ENCODE peak calls at places on chromosome 7, in ten cellular contexts. H is GM20000; J is stomach; S is activated CD8-positive, alpha-beta memory T cell treated with anti-CD3 and anti-CD28 coated beads, Interleukin-2, amount 50 U/mL, for 4 hours; Q is T-helper 9 cell; T is body of pancreas; U is NCI-H2081; V is endothelial cell; G is RCC 7860; X is amniotic stem cell. N is an unnamed sample.

GRCh38 chr7:636396-636795 is 90.1 kb upstream of the DNAAF5 start:
- DNase-seq in V (peak; percentile 42), H (peak; percentile 56), T (peak; percentile 41), G (no peak), U (no peak), J (peak; percentile 59), S (peak; percentile 55), X (peak; percentile 1), Q (peak; percentile 39), N (no peak)

GRCh38 chr7:114128880-114129279 is 210.1 kb upstream of the PPP1R3A start:
- DNase-seq in S (no peak), T (no peak), G (no peak), Q (no peak), X (no peak), J (no peak), U (no peak), H (no peak), V (no peak), N (no peak)

GRCh38 chr7:44155191-44156185 is 14.4 kb upstream of the MYL7 start:
- DNase-seq in H (no peak), S (no peak), Q (no peak), X (no peak), G (no peak), V (no peak), J (no peak), U (no peak), T (peak; percentile 43), N (no peak)

GRCh38 chr7:142104550-142105527 is 6.7 kb upstream of the MGAM2 start:
- DNase-seq in Q (no peak), G (no peak), J (peak; percentile 37), T (peak; percentile 59), H (no peak), S (no peak), X (no peak), V (no peak), U (no peak), N (no peak)

GRCh38 chr7:30925913-30926312 is 14.3 kb downstream of the AQP1 start:
- DNase-seq in H (no peak), G (no peak), J (peak; percentile 15), V (peak; percentile 0), X (no peak), U (no peak), S (no peak), T (peak; percentile 1), Q (no peak), N (no peak)

GRCh38 chr7:5557920-5558401 is 134.3 kb upstream of the TNRC18 start:
- DNase-seq in S (no peak), U (no peak), Q (no peak), J (peak; percentile 73), H (peak; percentile 84), V (no peak), G (no peak), T (peak; percentile 41), X (no peak), N (no peak)

GRCh38 chr7:66640802-66641525 is 12.3 kb downstream of the KCTD7 start:
- DNase-seq in J (no peak), Q (no peak), V (no peak), S (no peak), U (no peak), H (no peak), G (no peak), X (no peak), T (no peak), N (no peak)

GRCh38 chr7:34096135-34096775 is 190.9 kb downstream of the BMPER start:
- DNase-seq in H (no peak), U (no peak), S (no peak), J (peak; percentile 31), V (no peak), T (peak; percentile 55), X (no peak), G (no peak), Q (no peak), N (peak; percentile 93)

GRCh38 chr7:44693641-44694313 is 54.9 kb upstream of the ZMIZ2 start:
- DNase-seq in G (no peak), J (no peak), H (no peak), X (no peak), S (no peak), T (no peak), U (no peak), V (no peak), Q (no peak), N (peak; percentile 5)

GRCh38 chr7:6403907-6404306 is 43.8 kb downstream of the DAGLB start:
- DNase-seq in U (no peak), V (no peak), Q (no peak), H (no peak), T (no peak), X (no peak), G (no peak), J (no peak), S (no peak), N (no peak)

GRCh38 chr7:98116656-98117461 is 10.2 kb downstream of the LMTK2 start:
- DNase-seq in S (no peak), G (peak; percentile 24), J (no peak), U (no peak), V (no peak), T (no peak), X (no peak), Q (no peak), H (no peak), N (no peak)

N was measured in AG09319.